ENCODE peak calls at places on chromosomes 13 and 19, in nine cellular contexts. One of them, this sample, is unnamed. For H3K4me1, the result is how much of the 10 kb centered on the place peaks cover.

GRCh38 chr13:23945612-23946011 is 48.3 kb upstream of the C1QTNF9B start:
- DNase-seq in psoas muscle: no peak
- DNase-seq in pancreas: peak
- DNase-seq in endodermal cell: no peak
- DNase-seq in A673: no peak
- DNase-seq in A549: no peak
- DNase-seq in transverse colon: no peak
- DNase-seq in breast epithelium: no peak
- DNase-seq in H9: no peak
- DNase-seq in this sample: no peak

GRCh38 chr19:24140099-24140498 is 53.1 kb downstream of the ZNF254 start:
- DNase-seq in psoas muscle: no peak
- DNase-seq in pancreas: no peak
- DNase-seq in endodermal cell: no peak
- DNase-seq in A673: no peak
- DNase-seq in A549: peak
- DNase-seq in transverse colon: no peak
- DNase-seq in breast epithelium: no peak
- DNase-seq in H9: no peak
- DNase-seq in this sample: no peak

GRCh38 chr13:49936085-49936942 is at the start of gene SPRYD7:
- DNase-seq in psoas muscle: peak
- DNase-seq in pancreas: peak
- DNase-seq in endodermal cell: peak
- DNase-seq in A673: peak
- DNase-seq in A549: peak
- DNase-seq in transverse colon: peak
- DNase-seq in breast epithelium: peak
- DNase-seq in H9: peak
- DNase-seq in this sample: peak

GRCh38 chr13:27508802-27509201 is 58.4 kb upstream of the MTIF3 start:
- DNase-seq in psoas muscle: no peak
- DNase-seq in pancreas: no peak
- DNase-seq in endodermal cell: no peak
- DNase-seq in A673: no peak
- DNase-seq in A549: no peak
- DNase-seq in transverse colon: no peak
- DNase-seq in breast epithelium: no peak
- DNase-seq in H9: no peak
- DNase-seq in this sample: no peak

GRCh38 chr13:47397739-47398138 is 500.9 kb upstream of the HTR2A start:
- DNase-seq in psoas muscle: no peak
- DNase-seq in pancreas: no peak
- DNase-seq in endodermal cell: no peak
- DNase-seq in A673: no peak
- DNase-seq in A549: no peak
- DNase-seq in transverse colon: no peak
- DNase-seq in breast epithelium: no peak
- DNase-seq in H9: no peak
- DNase-seq in this sample: no peak

GRCh38 chr19:46404039-46404883 is 9.1 kb downstream of the CCDC8 start:
- DNase-seq in psoas muscle: peak
- DNase-seq in pancreas: peak
- DNase-seq in endodermal cell: peak
- DNase-seq in A673: peak
- DNase-seq in A549: peak
- DNase-seq in transverse colon: peak
- DNase-seq in breast epithelium: peak
- DNase-seq in H9: peak
- DNase-seq in this sample: no peak

GRCh38 chr13:78540424-78540823 is 62.9 kb downstream of the POU4F1 start:
- DNase-seq in psoas muscle: no peak
- DNase-seq in pancreas: no peak
- DNase-seq in endodermal cell: no peak
- DNase-seq in A673: no peak
- DNase-seq in A549: no peak
- DNase-seq in transverse colon: no peak
- DNase-seq in breast epithelium: no peak
- DNase-seq in H9: no peak
- DNase-seq in this sample: no peak

GRCh38 chr19:53328967-53329366 is 4.6 kb upstream of the ZNF845 start:
- DNase-seq in psoas muscle: peak
- DNase-seq in pancreas: peak
- DNase-seq in endodermal cell: peak
- DNase-seq in A673: no peak
- DNase-seq in A549: no peak
- DNase-seq in transverse colon: peak
- DNase-seq in breast epithelium: no peak
- DNase-seq in H9: peak
- DNase-seq in this sample: no peak

GRCh38 chr19:45147835-45148676 is 12.7 kb downstream of the NKPD1 start:
- DNase-seq in psoas muscle: no peak
- DNase-seq in pancreas: peak
- DNase-seq in endodermal cell: peak
- DNase-seq in A673: no peak
- DNase-seq in A549: no peak
- DNase-seq in transverse colon: no peak
- DNase-seq in breast epithelium: no peak
- DNase-seq in H9: peak
- DNase-seq in this sample: no peak

GRCh38 chr19:3580156-3580955 is 4.9 kb upstream of the GIPC3 start:
- DNase-seq in psoas muscle: no peak
- DNase-seq in pancreas: no peak
- DNase-seq in endodermal cell: no peak
- DNase-seq in A673: no peak
- DNase-seq in A549: peak
- DNase-seq in transverse colon: no peak
- DNase-seq in breast epithelium: no peak
- DNase-seq in H9: no peak
- DNase-seq in this sample: no peak

GRCh38 chr19:5621945-5622464 is 571 bp downstream of the SAFB2 start:
- DNase-seq in psoas muscle: peak
- DNase-seq in pancreas: no peak
- DNase-seq in endodermal cell: peak
- DNase-seq in A673: no peak
- DNase-seq in A549: no peak
- DNase-seq in transverse colon: peak
- DNase-seq in breast epithelium: peak
- DNase-seq in H9: no peak
- DNase-seq in this sample: no peak

GRCh38 chr13:21015284-21015683 is 46.1 kb downstream of the LATS2 start:
- DNase-seq in psoas muscle: no peak
- DNase-seq in pancreas: no peak
- DNase-seq in endodermal cell: no peak
- DNase-seq in A673: no peak
- DNase-seq in A549: no peak
- DNase-seq in transverse colon: no peak
- DNase-seq in breast epithelium: no peak
- DNase-seq in H9: no peak
- DNase-seq in this sample: no peak

GRCh38 chr19:17784201-17785008 is 10.5 kb upstream of the B3GNT3 start:
- DNase-seq in psoas muscle: no peak
- DNase-seq in pancreas: peak
- DNase-seq in endodermal cell: peak
- DNase-seq in A673: peak
- DNase-seq in A549: peak
- DNase-seq in transverse colon: peak
- DNase-seq in breast epithelium: peak
- DNase-seq in H9: peak
- DNase-seq in this sample: no peak

GRCh38 chr19:14540741-14541525 is 11.5 kb downstream of the TECR start:
- DNase-seq in psoas muscle: no peak
- DNase-seq in pancreas: no peak
- DNase-seq in endodermal cell: no peak
- DNase-seq in A673: no peak
- DNase-seq in A549: no peak
- DNase-seq in transverse colon: no peak
- DNase-seq in breast epithelium: no peak
- DNase-seq in H9: no peak
- DNase-seq in this sample: no peak

GRCh38 chr19:45100202-45100600 is 7.2 kb downstream of the PPP1R37 start:
- DNase-seq in psoas muscle: no peak
- DNase-seq in pancreas: no peak
- DNase-seq in endodermal cell: no peak
- DNase-seq in A673: no peak
- DNase-seq in A549: no peak
- DNase-seq in transverse colon: no peak
- DNase-seq in breast epithelium: no peak
- DNase-seq in H9: no peak
- DNase-seq in this sample: no peak

GRCh38 chr19:19300613-19301012 is 19.7 kb downstream of the SUGP1 start:
- DNase-seq in psoas muscle: no peak
- DNase-seq in pancreas: no peak
- DNase-seq in endodermal cell: no peak
- DNase-seq in A673: no peak
- DNase-seq in A549: no peak
- DNase-seq in transverse colon: no peak
- DNase-seq in breast epithelium: no peak
- DNase-seq in H9: no peak
- DNase-seq in this sample: no peak

GRCh38 chr19:44943801-44944249 is 1.8 kb downstream of the APOC4 start:
- DNase-seq in psoas muscle: peak
- DNase-seq in pancreas: no peak
- DNase-seq in endodermal cell: no peak
- DNase-seq in A673: no peak
- DNase-seq in A549: no peak
- DNase-seq in transverse colon: peak
- DNase-seq in breast epithelium: peak
- DNase-seq in H9: no peak
- DNase-seq in this sample: no peak

DNA sequence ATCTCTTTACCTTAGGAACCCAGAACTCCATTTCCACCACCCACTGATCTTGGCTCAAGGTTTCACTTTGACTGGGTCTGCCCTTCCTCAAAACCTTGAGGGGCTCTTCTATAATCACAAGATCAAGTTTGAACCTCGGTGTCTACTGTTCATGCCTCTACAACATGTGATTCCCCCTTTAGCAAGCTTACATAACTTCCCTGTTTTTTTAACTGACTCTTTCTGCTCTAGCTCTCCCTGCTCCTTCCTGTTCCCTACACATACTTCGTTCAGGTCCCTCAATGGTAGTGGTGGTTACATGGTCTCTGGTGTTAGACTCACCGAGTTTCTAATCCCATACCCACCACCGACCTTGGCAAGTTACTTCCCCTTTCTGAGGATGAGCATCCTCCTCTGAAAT is 26.7 kb downstream of the CEACAM8 start:
- DNase-seq in psoas muscle: no peak
- DNase-seq in pancreas: no peak
- DNase-seq in endodermal cell: no peak
- DNase-seq in A673: no peak
- DNase-seq in A549: no peak
- DNase-seq in transverse colon: no peak
- DNase-seq in breast epithelium: no peak
- DNase-seq in H9: no peak
- DNase-seq in this sample: no peak
- H3K4me1 ChIP-seq in psoas muscle: under half
- H3K4me1 ChIP-seq in pancreas: under half
- H3K4me1 ChIP-seq in endodermal cell: under half
- H3K4me1 ChIP-seq in A673: under half
- H3K4me1 ChIP-seq in A549: under half
- H3K4me1 ChIP-seq in transverse colon: under half
- H3K4me1 ChIP-seq in breast epithelium: under half
- H3K4me1 ChIP-seq in H9: under half
- H3K4me1 ChIP-seq in this sample: under half

DNA sequence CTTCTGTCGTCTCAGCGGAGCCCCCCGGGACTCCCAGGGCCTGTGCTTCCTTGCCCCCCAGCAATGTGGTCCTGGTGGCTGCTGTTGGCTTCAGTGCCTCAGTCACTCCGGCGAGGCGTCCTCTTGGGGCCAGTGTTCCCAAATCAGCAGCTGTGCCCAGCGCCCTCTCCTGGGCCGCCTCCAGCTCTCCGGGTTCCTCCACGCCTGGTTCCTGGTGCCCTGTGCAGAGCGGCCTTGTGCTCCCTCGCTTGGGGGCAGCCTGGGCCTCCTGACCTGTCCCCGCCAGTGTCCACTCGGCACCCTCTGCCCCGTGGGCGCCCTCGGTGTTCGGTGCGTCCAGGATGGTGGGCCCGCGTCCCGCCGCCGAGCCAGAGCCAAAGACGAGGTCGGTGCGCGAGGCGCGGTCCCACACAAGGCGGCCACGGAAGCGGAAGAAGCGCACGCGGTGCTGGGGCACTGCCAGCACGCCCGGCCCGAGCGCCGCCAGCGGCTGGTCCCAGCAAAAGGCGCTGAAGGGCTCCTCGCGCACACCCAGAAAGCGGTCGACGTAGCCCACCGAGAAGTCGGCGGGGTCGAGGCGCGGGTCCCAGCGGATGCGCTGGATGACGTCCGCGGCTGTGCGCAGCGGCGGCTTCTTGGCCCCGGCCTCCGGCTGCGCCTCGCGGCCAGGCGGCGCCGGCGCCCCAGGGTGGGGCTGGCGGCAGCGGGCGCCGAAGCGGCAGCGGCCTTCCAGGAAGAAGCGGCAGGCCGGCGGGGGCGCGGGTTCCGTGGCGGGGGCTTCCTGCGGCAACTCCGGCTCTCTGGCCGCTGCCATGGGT is 656 bp downstream of the LENG9 start:
- DNase-seq in psoas muscle: peak
- DNase-seq in pancreas: peak
- DNase-seq in endodermal cell: peak
- DNase-seq in A673: peak
- DNase-seq in A549: peak
- DNase-seq in transverse colon: peak
- DNase-seq in breast epithelium: peak
- DNase-seq in H9: peak
- DNase-seq in this sample: no peak
- H3K4me1 ChIP-seq in psoas muscle: under half
- H3K4me1 ChIP-seq in pancreas: under half
- H3K4me1 ChIP-seq in endodermal cell: under half
- H3K4me1 ChIP-seq in A673: under half
- H3K4me1 ChIP-seq in A549: under half
- H3K4me1 ChIP-seq in transverse colon: under half
- H3K4me1 ChIP-seq in breast epithelium: under half
- H3K4me1 ChIP-seq in H9: under half
- H3K4me1 ChIP-seq in this sample: under half

GRCh38 chr19:38691938-38692457 is 44.5 kb downstream of the ACTN4 start:
- DNase-seq in psoas muscle: peak
- DNase-seq in pancreas: no peak
- DNase-seq in endodermal cell: no peak
- DNase-seq in A673: no peak
- DNase-seq in A549: peak
- DNase-seq in transverse colon: peak
- DNase-seq in breast epithelium: peak
- DNase-seq in H9: no peak
- DNase-seq in this sample: peak
- H3K4me1 ChIP-seq in psoas muscle: half or more
- H3K4me1 ChIP-seq in pancreas: under half
- H3K4me1 ChIP-seq in endodermal cell: under half
- H3K4me1 ChIP-seq in A673: under half
- H3K4me1 ChIP-seq in A549: half or more
- H3K4me1 ChIP-seq in transverse colon: half or more
- H3K4me1 ChIP-seq in breast epithelium: under half
- H3K4me1 ChIP-seq in H9: under half
- H3K4me1 ChIP-seq in this sample: half or more

DNA sequence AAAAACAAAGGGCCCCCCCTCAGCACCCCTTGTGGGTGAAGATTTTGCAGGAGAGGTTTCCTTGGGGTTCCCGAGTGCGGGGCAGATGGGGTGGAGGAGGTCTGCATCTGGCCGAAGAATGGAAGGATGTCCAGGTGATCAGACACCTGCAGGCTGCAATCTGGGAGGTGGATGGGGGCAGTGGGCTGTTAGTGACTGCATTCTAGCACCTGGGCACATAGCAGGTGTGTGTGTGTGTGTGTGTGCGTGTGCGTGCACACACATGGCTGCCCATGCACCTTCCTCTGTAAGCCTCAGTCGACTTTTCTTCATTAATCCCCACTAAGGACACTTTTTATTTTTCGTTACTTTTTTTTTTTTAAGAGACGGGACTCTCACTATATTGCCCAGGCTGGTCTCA is 460 bp downstream of the MAG start:
- DNase-seq in psoas muscle: no peak
- DNase-seq in pancreas: no peak
- DNase-seq in endodermal cell: no peak
- DNase-seq in A673: no peak
- DNase-seq in A549: no peak
- DNase-seq in transverse colon: no peak
- DNase-seq in breast epithelium: no peak
- DNase-seq in H9: no peak
- DNase-seq in this sample: no peak
- H3K4me1 ChIP-seq in psoas muscle: under half
- H3K4me1 ChIP-seq in pancreas: under half
- H3K4me1 ChIP-seq in endodermal cell: under half
- H3K4me1 ChIP-seq in A673: under half
- H3K4me1 ChIP-seq in A549: under half
- H3K4me1 ChIP-seq in transverse colon: under half
- H3K4me1 ChIP-seq in breast epithelium: under half
- H3K4me1 ChIP-seq in H9: under half
- H3K4me1 ChIP-seq in this sample: under half